ENCODE peak calls at places on chromosomes 7 and 10, in ten cellular contexts. One of them, this sample, is unnamed. For H3K4me1, the result is how much of the 10 kb centered on the place peaks cover.

GRCh38 chr7:128801667-128802066 is 9.9 kb downstream of the CCDC136 start:
- DNase-seq in ascending aorta: no peak
- DNase-seq in spleen: no peak
- DNase-seq in left ventricle myocardium inferior: no peak
- DNase-seq in OCI-LY7: no peak
- DNase-seq in H1: no peak
- DNase-seq in IMR-90: no peak
- DNase-seq in PC-9: no peak
- DNase-seq in sigmoid colon: no peak
- DNase-seq in breast epithelium: no peak
- DNase-seq in this sample: no peak

GRCh38 chr7:95863-96260 is 96.5 kb upstream of the FAM20C start:
- DNase-seq in ascending aorta: no peak
- DNase-seq in spleen: no peak
- DNase-seq in left ventricle myocardium inferior: no peak
- DNase-seq in OCI-LY7: no peak
- DNase-seq in H1: no peak
- DNase-seq in IMR-90: no peak
- DNase-seq in PC-9: no peak
- DNase-seq in sigmoid colon: no peak
- DNase-seq in breast epithelium: no peak
- DNase-seq in this sample: no peak

GRCh38 chr7:77752016-77752415 is 46.2 kb downstream of the TMEM60 start:
- DNase-seq in ascending aorta: no peak
- DNase-seq in spleen: no peak
- DNase-seq in left ventricle myocardium inferior: no peak
- DNase-seq in OCI-LY7: no peak
- DNase-seq in H1: no peak
- DNase-seq in IMR-90: no peak
- DNase-seq in PC-9: no peak
- DNase-seq in sigmoid colon: no peak
- DNase-seq in breast epithelium: no peak
- DNase-seq in this sample: no peak

GRCh38 chr10:16679511-16679910 is 137.7 kb downstream of the RSU1 start:
- DNase-seq in ascending aorta: no peak
- DNase-seq in spleen: no peak
- DNase-seq in left ventricle myocardium inferior: no peak
- DNase-seq in OCI-LY7: no peak
- DNase-seq in H1: no peak
- DNase-seq in IMR-90: no peak
- DNase-seq in PC-9: no peak
- DNase-seq in sigmoid colon: no peak
- DNase-seq in breast epithelium: no peak
- DNase-seq in this sample: no peak

GRCh38 chr10:127243490-127244272 is 47.3 kb upstream of the INSYN2A start:
- DNase-seq in ascending aorta: no peak
- DNase-seq in spleen: no peak
- DNase-seq in left ventricle myocardium inferior: no peak
- DNase-seq in OCI-LY7: peak
- DNase-seq in H1: peak
- DNase-seq in IMR-90: peak
- DNase-seq in PC-9: peak
- DNase-seq in sigmoid colon: no peak
- DNase-seq in breast epithelium: no peak
- DNase-seq in this sample: no peak

GRCh38 chr10:119537953-119538630 is 4.4 kb downstream of the RGS10 start:
- DNase-seq in ascending aorta: peak
- DNase-seq in spleen: no peak
- DNase-seq in left ventricle myocardium inferior: no peak
- DNase-seq in OCI-LY7: no peak
- DNase-seq in H1: no peak
- DNase-seq in IMR-90: no peak
- DNase-seq in PC-9: no peak
- DNase-seq in sigmoid colon: peak
- DNase-seq in breast epithelium: peak
- DNase-seq in this sample: no peak

GRCh38 chr10:131452926-131453771 is 141.6 kb upstream of the TCERG1L start:
- DNase-seq in ascending aorta: no peak
- DNase-seq in spleen: no peak
- DNase-seq in left ventricle myocardium inferior: peak
- DNase-seq in OCI-LY7: no peak
- DNase-seq in H1: peak
- DNase-seq in IMR-90: no peak
- DNase-seq in PC-9: no peak
- DNase-seq in sigmoid colon: no peak
- DNase-seq in breast epithelium: no peak
- DNase-seq in this sample: no peak

GRCh38 chr10:21349912-21350286 is 175.6 kb downstream of the SKIDA1 start:
- DNase-seq in ascending aorta: no peak
- DNase-seq in spleen: no peak
- DNase-seq in left ventricle myocardium inferior: no peak
- DNase-seq in OCI-LY7: no peak
- DNase-seq in H1: no peak
- DNase-seq in IMR-90: no peak
- DNase-seq in PC-9: no peak
- DNase-seq in sigmoid colon: no peak
- DNase-seq in breast epithelium: no peak
- DNase-seq in this sample: no peak

DNA sequence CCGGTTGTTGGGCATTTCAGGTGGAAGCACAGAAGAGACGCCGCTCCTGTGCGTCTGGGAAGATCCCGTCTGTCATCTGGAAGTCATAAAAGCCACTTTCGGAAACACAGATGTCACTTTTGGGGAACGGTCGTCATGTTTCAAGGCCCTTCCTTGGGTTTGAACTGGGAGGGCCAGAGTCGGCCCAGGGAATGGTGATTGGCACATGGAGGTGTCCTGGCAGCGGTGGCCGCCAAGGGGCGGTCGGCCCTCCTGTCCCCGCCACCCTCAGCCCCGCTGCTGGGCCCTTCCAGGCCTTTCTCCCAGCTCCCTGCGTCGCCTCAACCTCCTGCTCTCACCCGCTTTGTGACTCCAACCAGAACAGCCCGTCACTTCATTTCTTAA is 115.2 kb upstream of the SFMBT2 start:
- DNase-seq in ascending aorta: no peak
- DNase-seq in spleen: no peak
- DNase-seq in left ventricle myocardium inferior: no peak
- DNase-seq in OCI-LY7: no peak
- DNase-seq in H1: no peak
- DNase-seq in IMR-90: no peak
- DNase-seq in PC-9: no peak
- DNase-seq in sigmoid colon: no peak
- DNase-seq in breast epithelium: no peak
- DNase-seq in this sample: no peak
- H3K4me3 ChIP-seq in ascending aorta: no peak
- H3K4me3 ChIP-seq in spleen: no peak
- H3K4me3 ChIP-seq in left ventricle myocardium inferior: no peak
- H3K4me3 ChIP-seq in OCI-LY7: no peak
- H3K4me3 ChIP-seq in H1: no peak
- H3K4me3 ChIP-seq in IMR-90: no peak
- H3K4me3 ChIP-seq in PC-9: no peak
- H3K4me3 ChIP-seq in sigmoid colon: no peak
- H3K4me3 ChIP-seq in breast epithelium: no peak
- H3K4me3 ChIP-seq in this sample: no peak

GRCh38 chr10:30742471-30742870 is 112.9 kb upstream of the LYZL2 start:
- DNase-seq in ascending aorta: no peak
- DNase-seq in spleen: no peak
- DNase-seq in left ventricle myocardium inferior: no peak
- DNase-seq in OCI-LY7: peak
- DNase-seq in H1: no peak
- DNase-seq in IMR-90: no peak
- DNase-seq in PC-9: no peak
- DNase-seq in sigmoid colon: no peak
- DNase-seq in breast epithelium: no peak
- DNase-seq in this sample: no peak

GRCh38 chr10:30745953-30746352 is 116.4 kb upstream of the LYZL2 start:
- DNase-seq in ascending aorta: no peak
- DNase-seq in spleen: no peak
- DNase-seq in left ventricle myocardium inferior: no peak
- DNase-seq in OCI-LY7: no peak
- DNase-seq in H1: no peak
- DNase-seq in IMR-90: no peak
- DNase-seq in PC-9: no peak
- DNase-seq in sigmoid colon: no peak
- DNase-seq in breast epithelium: no peak
- DNase-seq in this sample: no peak

GRCh38 chr10:30747633-30748032 is 118.1 kb upstream of the LYZL2 start:
- DNase-seq in ascending aorta: no peak
- DNase-seq in spleen: no peak
- DNase-seq in left ventricle myocardium inferior: no peak
- DNase-seq in OCI-LY7: no peak
- DNase-seq in H1: no peak
- DNase-seq in IMR-90: peak
- DNase-seq in PC-9: no peak
- DNase-seq in sigmoid colon: no peak
- DNase-seq in breast epithelium: no peak
- DNase-seq in this sample: peak

GRCh38 chr10:30743586-30743985 is 114.0 kb upstream of the LYZL2 start:
- DNase-seq in ascending aorta: no peak
- DNase-seq in spleen: no peak
- DNase-seq in left ventricle myocardium inferior: no peak
- DNase-seq in OCI-LY7: no peak
- DNase-seq in H1: no peak
- DNase-seq in IMR-90: no peak
- DNase-seq in PC-9: no peak
- DNase-seq in sigmoid colon: no peak
- DNase-seq in breast epithelium: no peak
- DNase-seq in this sample: no peak

GRCh38 chr10:30744124-30744523 is 114.6 kb upstream of the LYZL2 start:
- DNase-seq in ascending aorta: no peak
- DNase-seq in spleen: no peak
- DNase-seq in left ventricle myocardium inferior: no peak
- DNase-seq in OCI-LY7: no peak
- DNase-seq in H1: no peak
- DNase-seq in IMR-90: no peak
- DNase-seq in PC-9: no peak
- DNase-seq in sigmoid colon: no peak
- DNase-seq in breast epithelium: no peak
- DNase-seq in this sample: no peak
- H3K27ac ChIP-seq in ascending aorta: no peak
- H3K27ac ChIP-seq in spleen: no peak
- H3K27ac ChIP-seq in left ventricle myocardium inferior: no peak
- H3K27ac ChIP-seq in OCI-LY7: no peak
- H3K27ac ChIP-seq in H1: no peak
- H3K27ac ChIP-seq in IMR-90: peak
- H3K27ac ChIP-seq in PC-9: no peak
- H3K27ac ChIP-seq in sigmoid colon: peak
- H3K27ac ChIP-seq in breast epithelium: no peak
- H3K27ac ChIP-seq in this sample: no peak

GRCh38 chr10:49414496-49414895 is 18.6 kb upstream of the DRGX start:
- DNase-seq in ascending aorta: no peak
- DNase-seq in spleen: no peak
- DNase-seq in left ventricle myocardium inferior: no peak
- DNase-seq in OCI-LY7: no peak
- DNase-seq in H1: no peak
- DNase-seq in IMR-90: no peak
- DNase-seq in PC-9: no peak
- DNase-seq in sigmoid colon: no peak
- DNase-seq in breast epithelium: no peak
- DNase-seq in this sample: no peak

GRCh38 chr10:49417311-49418052 is 21.6 kb upstream of the DRGX start:
- DNase-seq in ascending aorta: no peak
- DNase-seq in spleen: no peak
- DNase-seq in left ventricle myocardium inferior: no peak
- DNase-seq in OCI-LY7: no peak
- DNase-seq in H1: no peak
- DNase-seq in IMR-90: no peak
- DNase-seq in PC-9: no peak
- DNase-seq in sigmoid colon: no peak
- DNase-seq in breast epithelium: no peak
- DNase-seq in this sample: no peak

GRCh38 chr10:49412571-49412970 is 16.7 kb upstream of the DRGX start:
- DNase-seq in ascending aorta: no peak
- DNase-seq in spleen: no peak
- DNase-seq in left ventricle myocardium inferior: no peak
- DNase-seq in OCI-LY7: no peak
- DNase-seq in H1: no peak
- DNase-seq in IMR-90: no peak
- DNase-seq in PC-9: no peak
- DNase-seq in sigmoid colon: no peak
- DNase-seq in breast epithelium: no peak
- DNase-seq in this sample: no peak

GRCh38 chr10:49415846-49416245 is 20.0 kb upstream of the DRGX start:
- DNase-seq in ascending aorta: no peak
- DNase-seq in spleen: no peak
- DNase-seq in left ventricle myocardium inferior: no peak
- DNase-seq in OCI-LY7: no peak
- DNase-seq in H1: no peak
- DNase-seq in IMR-90: no peak
- DNase-seq in PC-9: no peak
- DNase-seq in sigmoid colon: no peak
- DNase-seq in breast epithelium: no peak
- DNase-seq in this sample: no peak

DNA sequence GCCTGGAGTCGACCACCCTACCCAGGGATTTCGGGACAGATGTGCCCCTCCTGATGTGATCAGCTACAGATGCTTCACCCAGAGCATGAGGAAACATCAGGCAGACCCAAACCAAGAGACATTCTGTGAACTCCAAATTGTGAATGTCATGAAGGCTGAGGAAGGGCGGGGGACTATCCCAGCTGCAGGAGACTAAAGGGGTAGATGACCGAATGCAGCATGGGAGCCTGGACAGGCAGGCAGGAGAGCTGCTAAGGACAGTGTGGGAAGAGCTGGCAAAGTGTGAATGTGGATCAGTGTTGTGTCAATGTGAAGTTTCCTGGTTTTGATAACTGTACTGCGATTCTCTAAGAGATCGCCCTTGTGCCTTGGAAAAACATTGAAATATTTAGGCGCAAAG is 19.2 kb upstream of the DRGX start:
- DNase-seq in ascending aorta: no peak
- DNase-seq in spleen: no peak
- DNase-seq in left ventricle myocardium inferior: no peak
- DNase-seq in OCI-LY7: no peak
- DNase-seq in H1: no peak
- DNase-seq in IMR-90: no peak
- DNase-seq in PC-9: no peak
- DNase-seq in sigmoid colon: no peak
- DNase-seq in breast epithelium: no peak
- DNase-seq in this sample: no peak
- H3K4me1 ChIP-seq in ascending aorta: under half
- H3K4me1 ChIP-seq in spleen: under half
- H3K4me1 ChIP-seq in left ventricle myocardium inferior: under half
- H3K4me1 ChIP-seq in OCI-LY7: under half
- H3K4me1 ChIP-seq in H1: under half
- H3K4me1 ChIP-seq in IMR-90: under half
- H3K4me1 ChIP-seq in PC-9: under half
- H3K4me1 ChIP-seq in sigmoid colon: under half
- H3K4me1 ChIP-seq in breast epithelium: under half
- H3K4me1 ChIP-seq in this sample: under half

DNA sequence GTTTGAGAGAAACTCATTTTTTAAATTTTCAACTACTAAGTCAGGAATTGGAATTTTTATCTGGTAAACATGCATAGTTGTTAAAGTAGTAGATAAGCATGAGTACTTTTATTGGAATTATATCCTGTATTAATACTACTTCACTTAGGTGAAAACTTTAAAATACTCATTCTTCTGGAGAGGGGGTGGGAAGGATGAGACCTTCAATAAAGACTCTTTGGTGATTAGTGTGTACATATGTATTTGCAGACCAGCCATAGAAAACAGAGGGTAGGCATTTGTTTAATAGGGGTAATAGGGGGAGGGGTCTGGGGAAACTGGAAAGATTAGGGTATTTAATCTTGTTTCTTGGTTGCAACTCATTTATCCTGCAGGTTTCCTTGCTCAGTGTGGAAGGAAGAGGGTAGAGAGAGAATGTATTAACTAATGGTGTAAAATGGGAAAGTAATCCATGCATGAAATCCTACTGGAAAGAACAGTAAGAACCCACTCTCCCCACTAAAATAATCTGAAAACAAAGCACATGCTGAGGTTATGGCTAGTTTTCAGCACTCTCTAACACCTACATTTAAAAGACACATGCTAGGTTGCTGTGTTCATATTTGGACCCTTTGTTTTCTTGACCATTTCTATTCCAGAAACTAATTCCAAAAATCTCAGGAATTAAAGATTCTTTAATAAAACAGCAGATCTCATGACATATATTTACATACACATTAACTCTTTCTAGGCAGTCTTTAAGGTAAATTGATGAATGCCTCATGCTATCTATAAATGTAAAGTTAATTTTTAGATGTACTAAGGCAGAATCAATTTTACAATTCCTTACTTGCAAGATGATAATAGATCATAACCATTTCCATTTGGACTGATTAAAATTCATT is 6.2 kb upstream of the IGF2BP3 start:
- DNase-seq in ascending aorta: no peak
- DNase-seq in spleen: no peak
- DNase-seq in left ventricle myocardium inferior: no peak
- DNase-seq in OCI-LY7: no peak
- DNase-seq in H1: no peak
- DNase-seq in IMR-90: no peak
- DNase-seq in PC-9: no peak
- DNase-seq in sigmoid colon: no peak
- DNase-seq in breast epithelium: no peak
- DNase-seq in this sample: no peak
- H3K4me3 ChIP-seq in ascending aorta: no peak
- H3K4me3 ChIP-seq in spleen: no peak
- H3K4me3 ChIP-seq in left ventricle myocardium inferior: no peak
- H3K4me3 ChIP-seq in OCI-LY7: peak
- H3K4me3 ChIP-seq in H1: peak
- H3K4me3 ChIP-seq in IMR-90: no peak
- H3K4me3 ChIP-seq in PC-9: peak
- H3K4me3 ChIP-seq in sigmoid colon: no peak
- H3K4me3 ChIP-seq in breast epithelium: no peak
- H3K4me3 ChIP-seq in this sample: no peak